ENCODE peak calls at places on chromosome 1, in nine cellular contexts. X is fibroblast of lung, R is mucosa of descending colon, V is lower lobe of right lung, P is cardiac fibroblast, B is K562, D is HFF-Myc, C is Calu3, H is colonic mucosa. Q is an unnamed sample.

GRCh38 chr1:20380616-20381035 is 90.0 kb downstream of the VWA5B1 start:
- DNase-seq in X (peak), R (no peak), D (peak), P (peak), V (no peak), H (no peak), B (no peak), C (no peak), Q (peak)

GRCh38 chr1:226063362-226064167 is 1.0 kb downstream of the H3-3A start:
- DNase-seq in C (peak), V (peak), R (peak), D (no peak), P (peak), H (peak), X (peak), B (no peak), Q (no peak)

GRCh38 chr1:49294539-49294938 is 517.8 kb upstream of the BEND5 start:
- DNase-seq in C (no peak), V (no peak), H (no peak), X (no peak), P (no peak), R (no peak), B (no peak), D (no peak), Q (no peak)

GRCh38 chr1:71587961-71588360 is 507.1 kb upstream of the ZRANB2 start:
- DNase-seq in H (no peak), D (peak), B (no peak), X (peak), C (no peak), V (no peak), P (peak), R (no peak), Q (peak)

GRCh38 chr1:165143437-165144065 is 213.0 kb downstream of the LMX1A start:
- DNase-seq in X (no peak), B (peak), R (no peak), C (peak), D (no peak), V (no peak), P (no peak), H (peak), Q (no peak)

GRCh38 chr1:160143695-160144094 is 7.7 kb upstream of the ATP1A4 start:
- DNase-seq in X (no peak), B (no peak), C (no peak), V (no peak), D (no peak), P (no peak), H (no peak), R (no peak), Q (no peak)

GRCh38 chr1:3787745-3788605 is 8.3 kb downstream of the LRRC47 start:
- DNase-seq in B (no peak), V (no peak), X (no peak), D (no peak), R (peak), P (no peak), H (no peak), C (no peak), Q (no peak)

GRCh38 chr1:54464477-54465146 is 58.4 kb upstream of the SSBP3 start:
- DNase-seq in P (peak), D (no peak), H (no peak), B (peak), R (no peak), V (no peak), X (no peak), C (no peak), Q (no peak)

GRCh38 chr1:51236548-51237312 is 657 bp downstream of the RNF11 start:
- DNase-seq in B (peak), R (peak), C (peak), P (peak), D (no peak), V (peak), H (peak), X (peak), Q (no peak)

GRCh38 chr1:119250299-119250698 is 109.8 kb upstream of the WARS2 start:
- DNase-seq in X (no peak), R (no peak), V (no peak), D (no peak), H (no peak), P (no peak), B (no peak), C (no peak), Q (no peak)

GRCh38 chr1:4928186-4928585 is 273.8 kb downstream of the AJAP1 start:
- DNase-seq in H (no peak), R (no peak), V (no peak), P (no peak), C (no peak), D (no peak), B (no peak), X (no peak), Q (no peak)

GRCh38 chr1:162283657-162284056 is 93.0 kb downstream of the SPATA46 start:
- DNase-seq in R (no peak), P (no peak), H (no peak), C (no peak), V (no peak), B (no peak), D (no peak), X (no peak), Q (no peak)

GRCh38 chr1:175221548-175222175 is 29.1 kb upstream of the KIAA0040 start:
- DNase-seq in X (peak), V (peak), P (peak), B (no peak), H (peak), D (no peak), R (no peak), C (peak), Q (no peak)

GRCh38 chr1:215475719-215476525 is 91.2 kb upstream of the KCTD3 start:
- DNase-seq in X (peak), B (no peak), V (no peak), C (no peak), R (no peak), H (no peak), D (no peak), P (peak), Q (peak)

GRCh38 chr1:16905112-16905855 is 9.5 kb downstream of the RNU1-2 start:
- DNase-seq in D (peak), X (peak), P (no peak), C (no peak), B (peak), R (no peak), H (no peak), V (no peak), Q (no peak)

GRCh38 chr1:240811261-240811660 is 199.3 kb upstream of the GREM2 start:
- DNase-seq in H (no peak), P (no peak), B (no peak), V (no peak), D (no peak), R (no peak), X (no peak), C (no peak), Q (no peak)

GRCh38 chr1:88691540-88691939 is 7.5 kb downstream of the PKN2 start:
- DNase-seq in D (no peak), P (no peak), B (no peak), X (no peak), V (no peak), H (no peak), R (no peak), C (no peak), Q (no peak)

GRCh38 chr1:1806890-1807289 is 28.6 kb upstream of the NADK start:
- DNase-seq in H (no peak), B (no peak), D (no peak), R (no peak), P (no peak), V (no peak), C (no peak), X (no peak), Q (no peak)

GRCh38 chr1:183792300-183792699 is 12.6 kb upstream of the RGL1 start:
- DNase-seq in P (no peak), X (no peak), H (no peak), V (no peak), D (no peak), B (no peak), C (no peak), R (no peak), Q (no peak)

GRCh38 chr1:155049651-155050559 is 1.2 kb upstream of the ADAM15 start:
- DNase-seq in B (no peak), D (no peak), V (no peak), X (peak), R (no peak), P (peak), C (no peak), H (no peak), Q (no peak)

GRCh38 chr1:162381941-162382750 is 618 bp downstream of the C1orf226 start:
- DNase-seq in C (no peak), R (no peak), V (no peak), D (no peak), P (no peak), X (no peak), B (no peak), H (no peak), Q (no peak)

GRCh38 chr1:15848929-15849774 is 1.6 kb downstream of the SPEN start:
- DNase-seq in D (peak), P (peak), V (peak), R (peak), X (peak), H (peak), B (peak), C (peak), Q (peak)

GRCh38 chr1:247538561-247538960 is 2.3 kb upstream of the OR2C3 start:
- DNase-seq in D (no peak), C (no peak), B (no peak), X (no peak), R (no peak), H (no peak), P (no peak), V (no peak), Q (no peak)

GRCh38 chr1:38005195-38006007 is at the start of gene FHL3:
- DNase-seq in R (peak), H (no peak), D (no peak), C (peak), V (peak), P (peak), X (peak), B (peak), Q (no peak)

GRCh38 chr1:175192630-175193338 is at the start of gene KIAA0040:
- DNase-seq in H (peak), C (peak), D (no peak), P (peak), V (peak), B (peak), R (peak), X (no peak), Q (no peak)

GRCh38 chr1:97433520-97434175 is 487.2 kb downstream of the DPYD start:
- DNase-seq in V (no peak), R (no peak), H (no peak), B (no peak), P (peak), D (peak), X (peak), C (no peak), Q (peak)

GRCh38 chr1:18719786-18720436 is 89.3 kb downstream of the PAX7 start:
- DNase-seq in B (no peak), D (no peak), H (no peak), X (no peak), P (no peak), C (no peak), V (no peak), R (no peak), Q (no peak)

GRCh38 chr1:44368471-44369151 is 13.6 kb upstream of the ERI3 start:
- DNase-seq in V (no peak), B (no peak), H (no peak), D (no peak), C (no peak), P (peak), R (no peak), X (no peak), Q (no peak)

GRCh38 chr1:110203021-110203661 is 7.0 kb upstream of the KCNC4 start:
- DNase-seq in V (no peak), R (no peak), B (peak), C (peak), H (peak), D (peak), P (peak), X (peak), Q (peak)

GRCh38 chr1:198879711-198880306 is 241.0 kb downstream of the PTPRC start:
- DNase-seq in B (no peak), C (no peak), P (peak), V (no peak), H (no peak), R (no peak), D (no peak), X (no peak), Q (no peak)

GRCh38 chr1:228987736-228988506 is 252.6 kb downstream of the RHOU start:
- DNase-seq in X (no peak), B (no peak), P (no peak), R (no peak), D (no peak), H (no peak), V (no peak), C (no peak), Q (no peak)

GRCh38 chr1:93607814-93608187 is 73.8 kb downstream of the BCAR3 start:
- DNase-seq in B (no peak), X (no peak), C (no peak), D (no peak), H (no peak), R (no peak), P (peak), V (no peak), Q (no peak)

GRCh38 chr1:197399691-197400521 is 131.9 kb downstream of the CRB1 start:
- DNase-seq in B (peak), C (peak), H (no peak), P (peak), R (no peak), X (peak), V (no peak), D (peak), Q (no peak)

GRCh38 chr1:232221790-232222499 is 408.0 kb downstream of the SIPA1L2 start:
- DNase-seq in X (no peak), H (no peak), D (peak), V (no peak), C (no peak), B (no peak), P (peak), R (no peak), Q (no peak)

GRCh38 chr1:72177711-72178110 is 104.6 kb downstream of the NEGR1 start:
- DNase-seq in H (no peak), P (peak), R (no peak), X (peak), C (no peak), V (no peak), D (no peak), B (no peak), Q (no peak)

GRCh38 chr1:68210829-68211228 is 21.5 kb downstream of the WLS start:
- DNase-seq in B (no peak), P (no peak), V (no peak), C (no peak), D (no peak), X (no peak), R (no peak), H (no peak), Q (no peak)

GRCh38 chr1:174746024-174746808 is 253.5 kb upstream of the CACYBP start:
- DNase-seq in C (no peak), B (no peak), D (no peak), R (no peak), H (no peak), P (no peak), V (no peak), X (no peak), Q (no peak)

GRCh38 chr1:195773958-195774357 is 834.3 kb downstream of the KCNT2 start:
- DNase-seq in V (no peak), H (no peak), B (no peak), R (no peak), C (no peak), P (no peak), D (no peak), X (no peak), Q (no peak)

GRCh38 chr1:6441586-6441985 is 17.0 kb downstream of the ESPN start:
- DNase-seq in C (no peak), D (no peak), H (no peak), B (no peak), X (no peak), P (no peak), R (no peak), V (no peak), Q (no peak)

GRCh38 chr1:6440198-6441126 is 15.9 kb downstream of the ESPN start:
- DNase-seq in V (peak), C (peak), X (peak), R (peak), B (peak), P (peak), H (peak), D (no peak), Q (no peak)

GRCh38 chr1:6435129-6435528 is 10.6 kb downstream of the ESPN start:
- DNase-seq in R (no peak), D (no peak), C (no peak), B (no peak), X (no peak), V (no peak), H (no peak), P (no peak), Q (no peak)

GRCh38 chr1:6435547-6435946 is 11.0 kb downstream of the ESPN start:
- DNase-seq in H (no peak), D (no peak), B (no peak), X (no peak), C (no peak), V (no peak), P (no peak), R (no peak), Q (no peak)

GRCh38 chr1:6438047-6438525 is 13.5 kb downstream of the ESPN start:
- DNase-seq in C (peak), P (peak), D (peak), R (peak), H (peak), V (peak), X (peak), B (peak), Q (peak)
- TF ChIP-seq CTCF in C (peak), P (peak), D (peak), R (peak), H (peak), V (peak), X (peak), B (peak), Q (peak)

GRCh38 chr1:39158330-39159086 is 46.0 kb upstream of the MACF1 start:
- DNase-seq in D (no peak), B (peak), H (peak), C (peak), P (peak), R (peak), V (peak), X (peak), Q (no peak)

GRCh38 chr1:39163469-39163868 is 41.0 kb upstream of the MACF1 start:
- DNase-seq in X (no peak), R (no peak), C (no peak), H (no peak), B (no peak), V (no peak), P (no peak), D (no peak), Q (no peak)

GRCh38 chr1:39157304-39157703 is 47.2 kb upstream of the MACF1 start:
- DNase-seq in X (no peak), H (no peak), V (no peak), D (no peak), P (no peak), C (no peak), B (no peak), R (no peak), Q (no peak)

GRCh38 chr1:39159224-39160036 is 45.1 kb upstream of the MACF1 start:
- DNase-seq in H (peak), C (peak), D (no peak), X (no peak), P (peak), B (no peak), R (peak), V (no peak), Q (no peak)

DNA sequence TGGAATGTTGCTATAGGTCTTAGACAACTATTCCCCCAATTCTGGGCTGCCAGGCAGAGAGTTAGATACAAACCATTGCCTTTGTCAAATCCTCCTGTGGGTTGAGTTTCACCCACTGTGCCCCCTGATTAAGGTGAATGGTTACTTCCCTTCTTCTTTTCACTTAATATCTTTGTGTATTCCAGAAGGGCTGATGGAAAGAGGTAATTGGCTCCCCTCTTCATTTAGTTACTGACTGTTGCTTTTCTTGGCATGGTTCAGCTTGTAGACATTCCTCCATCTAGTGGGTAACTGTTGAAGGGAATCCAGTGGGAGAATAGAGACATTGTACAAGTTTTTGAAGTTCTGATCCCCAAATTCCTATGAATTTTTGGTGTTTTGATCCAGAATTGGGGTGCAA is 43.8 kb upstream of the MACF1 start:
- DNase-seq in D (no peak), C (no peak), X (no peak), R (no peak), B (no peak), H (no peak), V (no peak), P (peak), Q (no peak)
- TF ChIP-seq CTCF in D (no peak), C (no peak), X (no peak), R (no peak), B (no peak), H (no peak), V (peak), P (peak), Q (peak)

GRCh38 chr1:58035523-58035922 is 511.0 kb downstream of the OMA1 start:
- DNase-seq in D (peak), B (peak), P (peak), V (no peak), X (peak), H (no peak), R (no peak), C (no peak), Q (no peak)
- TF ChIP-seq CTCF in D (peak), B (peak), P (no peak), V (no peak), X (no peak), H (no peak), R (no peak), C (no peak), Q (no peak)

GRCh38 chr1:219317762-219318353 is 144.2 kb downstream of the LYPLAL1 start:
- DNase-seq in V (no peak), D (no peak), P (peak), B (no peak), R (no peak), X (no peak), H (no peak), C (peak), Q (no peak)
- TF ChIP-seq CTCF in V (peak), D (no peak), P (peak), B (peak), R (no peak), X (no peak), H (no peak), C (no peak), Q (no peak)

GRCh38 chr1:84581648-84582047 is 7.4 kb upstream of the CTBS start:
- DNase-seq in P (no peak), C (no peak), B (no peak), V (no peak), R (no peak), X (no peak), D (no peak), H (no peak), Q (no peak)
- TF ChIP-seq CTCF in P (no peak), C (no peak), B (no peak), V (no peak), R (no peak), X (no peak), D (no peak), H (no peak), Q (no peak)

DNA sequence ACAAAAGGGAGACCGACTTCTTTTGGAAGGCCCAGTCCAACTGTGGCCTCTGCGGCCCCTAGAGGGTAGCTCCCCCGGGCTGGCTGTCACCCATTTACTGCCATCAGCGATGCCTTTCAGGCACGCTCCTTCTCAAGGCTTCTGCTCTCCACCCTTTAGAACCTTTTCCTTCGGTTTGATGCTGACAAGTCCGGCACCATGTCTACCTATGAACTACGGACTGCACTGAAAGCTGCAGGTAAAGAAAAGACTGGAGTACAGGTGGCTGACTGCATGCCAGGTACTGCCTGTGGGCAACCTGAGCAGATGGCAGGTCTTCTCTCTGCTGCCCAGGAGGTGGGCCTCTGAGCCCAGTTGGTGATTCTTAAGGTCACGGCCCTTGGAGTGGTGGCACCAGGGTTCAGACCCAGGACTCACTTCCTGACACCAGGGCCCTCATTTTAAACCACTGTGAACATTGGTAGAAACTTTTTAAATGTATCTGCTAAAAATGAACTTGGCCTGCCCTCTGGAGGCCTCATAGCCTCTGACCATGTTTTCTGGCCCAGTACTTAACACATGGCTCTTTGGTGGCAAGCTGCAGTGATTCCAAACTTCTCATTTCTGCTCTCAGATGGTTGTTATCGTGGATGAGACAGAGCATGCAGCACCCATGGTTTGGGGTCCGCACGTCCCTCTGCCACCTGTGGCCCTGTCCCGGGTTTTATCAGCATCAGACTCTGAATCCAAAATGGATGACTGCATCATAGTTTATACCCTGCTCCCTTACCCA is 45.7 kb downstream of the CAPN9 start:
- DNase-seq in D (no peak), V (no peak), H (no peak), B (no peak), X (peak), C (no peak), R (no peak), P (peak), Q (no peak)
- TF ChIP-seq CTCF in D (peak), V (no peak), H (no peak), B (peak), X (peak), C (no peak), R (no peak), P (no peak), Q (peak)